ENCODE peak calls at places on chromosome 18, in nine cellular contexts. One of them, this sample, is unnamed. For H3K4me1, the result is how much of the 10 kb centered on the place peaks cover.

GRCh38 chr18:62183578-62184195 is 3.2 kb downstream of the PIGN start:
- DNase-seq in esophagus squamous epithelium: no peak
- DNase-seq in cardiac muscle cell: peak
- DNase-seq in IMR-90: peak
- DNase-seq in prostate gland: peak
- DNase-seq in lower lobe of right lung: no peak
- DNase-seq in A549: peak
- DNase-seq in adipocyte: peak
- DNase-seq in iPS DF 6.9: no peak
- DNase-seq in this sample: no peak

GRCh38 chr18:28760299-28760698 is 583.4 kb upstream of the CDH2 start:
- DNase-seq in esophagus squamous epithelium: no peak
- DNase-seq in cardiac muscle cell: no peak
- DNase-seq in IMR-90: no peak
- DNase-seq in prostate gland: no peak
- DNase-seq in lower lobe of right lung: no peak
- DNase-seq in A549: no peak
- DNase-seq in adipocyte: no peak
- DNase-seq in iPS DF 6.9: no peak
- DNase-seq in this sample: no peak

GRCh38 chr18:48946329-48946835 is 4.4 kb downstream of the SMAD7 start:
- DNase-seq in esophagus squamous epithelium: no peak
- DNase-seq in cardiac muscle cell: no peak
- DNase-seq in IMR-90: peak
- DNase-seq in prostate gland: no peak
- DNase-seq in lower lobe of right lung: no peak
- DNase-seq in A549: no peak
- DNase-seq in adipocyte: peak
- DNase-seq in iPS DF 6.9: no peak
- DNase-seq in this sample: no peak

GRCh38 chr18:45059695-45060094 is 379.0 kb downstream of the SETBP1 start:
- DNase-seq in esophagus squamous epithelium: no peak
- DNase-seq in cardiac muscle cell: no peak
- DNase-seq in IMR-90: peak
- DNase-seq in prostate gland: no peak
- DNase-seq in lower lobe of right lung: no peak
- DNase-seq in A549: peak
- DNase-seq in adipocyte: peak
- DNase-seq in iPS DF 6.9: no peak
- DNase-seq in this sample: no peak

GRCh38 chr18:28201056-28201455 is 24.1 kb upstream of the CDH2 start:
- DNase-seq in esophagus squamous epithelium: no peak
- DNase-seq in cardiac muscle cell: no peak
- DNase-seq in IMR-90: no peak
- DNase-seq in prostate gland: no peak
- DNase-seq in lower lobe of right lung: no peak
- DNase-seq in A549: no peak
- DNase-seq in adipocyte: no peak
- DNase-seq in iPS DF 6.9: no peak
- DNase-seq in this sample: no peak

GRCh38 chr18:12076424-12077140 is 17.1 kb upstream of the ANKRD62 start:
- DNase-seq in esophagus squamous epithelium: no peak
- DNase-seq in cardiac muscle cell: peak
- DNase-seq in IMR-90: peak
- DNase-seq in prostate gland: no peak
- DNase-seq in lower lobe of right lung: no peak
- DNase-seq in A549: peak
- DNase-seq in adipocyte: peak
- DNase-seq in iPS DF 6.9: no peak
- DNase-seq in this sample: no peak

GRCh38 chr18:63869374-63869773 is 18.1 kb upstream of the SERPINB2 start:
- DNase-seq in esophagus squamous epithelium: no peak
- DNase-seq in cardiac muscle cell: no peak
- DNase-seq in IMR-90: peak
- DNase-seq in prostate gland: no peak
- DNase-seq in lower lobe of right lung: peak
- DNase-seq in A549: no peak
- DNase-seq in adipocyte: no peak
- DNase-seq in iPS DF 6.9: no peak
- DNase-seq in this sample: no peak

GRCh38 chr18:59900222-59901128 is 679 bp downstream of the PMAIP1 start:
- DNase-seq in esophagus squamous epithelium: no peak
- DNase-seq in cardiac muscle cell: peak
- DNase-seq in IMR-90: peak
- DNase-seq in prostate gland: peak
- DNase-seq in lower lobe of right lung: peak
- DNase-seq in A549: no peak
- DNase-seq in adipocyte: peak
- DNase-seq in iPS DF 6.9: no peak
- DNase-seq in this sample: no peak

GRCh38 chr18:13257361-13257980 is 38.9 kb downstream of the LDLRAD4 start:
- DNase-seq in esophagus squamous epithelium: no peak
- DNase-seq in cardiac muscle cell: no peak
- DNase-seq in IMR-90: no peak
- DNase-seq in prostate gland: no peak
- DNase-seq in lower lobe of right lung: no peak
- DNase-seq in A549: no peak
- DNase-seq in adipocyte: no peak
- DNase-seq in iPS DF 6.9: no peak
- DNase-seq in this sample: no peak

GRCh38 chr18:79191956-79192355 is 122.8 kb downstream of the ATP9B start:
- DNase-seq in esophagus squamous epithelium: no peak
- DNase-seq in cardiac muscle cell: no peak
- DNase-seq in IMR-90: no peak
- DNase-seq in prostate gland: no peak
- DNase-seq in lower lobe of right lung: no peak
- DNase-seq in A549: no peak
- DNase-seq in adipocyte: no peak
- DNase-seq in iPS DF 6.9: no peak
- DNase-seq in this sample: no peak

GRCh38 chr18:79199691-79200374 is 130.6 kb downstream of the ATP9B start:
- DNase-seq in esophagus squamous epithelium: no peak
- DNase-seq in cardiac muscle cell: no peak
- DNase-seq in IMR-90: peak
- DNase-seq in prostate gland: peak
- DNase-seq in lower lobe of right lung: no peak
- DNase-seq in A549: no peak
- DNase-seq in adipocyte: no peak
- DNase-seq in iPS DF 6.9: no peak
- DNase-seq in this sample: peak

GRCh38 chr18:79197531-79197930 is 128.3 kb downstream of the ATP9B start:
- DNase-seq in esophagus squamous epithelium: no peak
- DNase-seq in cardiac muscle cell: no peak
- DNase-seq in IMR-90: no peak
- DNase-seq in prostate gland: no peak
- DNase-seq in lower lobe of right lung: no peak
- DNase-seq in A549: no peak
- DNase-seq in adipocyte: no peak
- DNase-seq in iPS DF 6.9: no peak
- DNase-seq in this sample: no peak

GRCh38 chr18:79193826-79194225 is 124.6 kb downstream of the ATP9B start:
- DNase-seq in esophagus squamous epithelium: no peak
- DNase-seq in cardiac muscle cell: no peak
- DNase-seq in IMR-90: no peak
- DNase-seq in prostate gland: no peak
- DNase-seq in lower lobe of right lung: no peak
- DNase-seq in A549: no peak
- DNase-seq in adipocyte: no peak
- DNase-seq in iPS DF 6.9: no peak
- DNase-seq in this sample: no peak

DNA sequence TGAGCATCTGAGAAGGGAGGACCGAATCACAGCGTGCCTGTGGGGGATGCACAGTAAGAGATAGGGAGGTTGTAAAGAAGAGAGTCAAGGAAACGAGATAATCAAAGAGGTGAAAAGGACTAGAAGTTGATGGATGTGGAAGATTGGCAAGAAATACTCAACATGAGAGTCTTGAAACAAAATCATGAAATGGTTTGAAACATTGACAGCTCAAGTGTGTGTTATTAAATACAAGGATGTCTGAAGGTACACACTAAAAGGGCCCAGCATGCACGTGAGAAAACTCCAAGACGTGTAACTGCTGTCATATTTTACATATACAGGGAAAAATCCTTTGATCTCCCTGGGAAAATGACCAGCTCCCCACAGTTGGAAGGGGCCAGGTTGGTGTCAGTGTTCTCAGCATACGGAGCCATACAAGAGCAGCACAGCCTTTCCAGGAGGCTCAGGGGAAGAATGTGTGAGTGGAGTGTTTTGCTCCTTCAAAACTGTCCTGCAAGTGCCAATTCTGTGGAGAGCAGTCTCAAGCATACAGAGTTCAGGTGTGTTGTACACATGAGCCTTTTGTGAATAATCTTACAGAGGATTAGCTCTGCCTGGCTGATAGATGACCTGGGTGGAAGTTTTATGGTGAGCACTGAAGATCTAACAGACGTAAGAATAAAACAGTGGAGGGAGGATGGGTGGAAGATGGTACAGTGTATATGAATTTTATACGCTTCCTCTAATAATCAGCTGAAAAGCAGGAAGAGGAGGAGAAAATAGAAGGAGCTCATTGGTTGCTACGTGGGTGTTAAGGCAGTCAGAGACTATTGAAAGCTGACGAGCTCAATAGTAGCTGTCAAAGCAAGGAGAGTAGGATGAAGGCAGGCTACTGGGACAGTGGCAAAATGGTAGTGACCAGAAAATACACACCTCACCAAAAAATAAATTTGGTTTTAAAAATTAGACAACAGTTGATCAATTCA is 126.8 kb downstream of the ATP9B start:
- DNase-seq in esophagus squamous epithelium: no peak
- DNase-seq in cardiac muscle cell: no peak
- DNase-seq in IMR-90: no peak
- DNase-seq in prostate gland: no peak
- DNase-seq in lower lobe of right lung: no peak
- DNase-seq in A549: no peak
- DNase-seq in adipocyte: no peak
- DNase-seq in iPS DF 6.9: no peak
- DNase-seq in this sample: no peak
- H3K4me1 ChIP-seq in esophagus squamous epithelium: under half
- H3K4me1 ChIP-seq in cardiac muscle cell: under half
- H3K4me1 ChIP-seq in IMR-90: under half
- H3K4me1 ChIP-seq in prostate gland: under half
- H3K4me1 ChIP-seq in lower lobe of right lung: under half
- H3K4me1 ChIP-seq in A549: under half
- H3K4me1 ChIP-seq in adipocyte: under half
- H3K4me1 ChIP-seq in iPS DF 6.9: under half
- H3K4me1 ChIP-seq in this sample: under half

GRCh38 chr18:9712130-9712577 is 4.1 kb downstream of the RAB31 start:
- DNase-seq in esophagus squamous epithelium: no peak
- DNase-seq in cardiac muscle cell: no peak
- DNase-seq in IMR-90: no peak
- DNase-seq in prostate gland: no peak
- DNase-seq in lower lobe of right lung: no peak
- DNase-seq in A549: no peak
- DNase-seq in adipocyte: no peak
- DNase-seq in iPS DF 6.9: no peak
- DNase-seq in this sample: no peak
- H3K4me1 ChIP-seq in esophagus squamous epithelium: under half
- H3K4me1 ChIP-seq in cardiac muscle cell: under half
- H3K4me1 ChIP-seq in IMR-90: under half
- H3K4me1 ChIP-seq in prostate gland: under half
- H3K4me1 ChIP-seq in lower lobe of right lung: half or more
- H3K4me1 ChIP-seq in A549: under half
- H3K4me1 ChIP-seq in adipocyte: under half
- H3K4me1 ChIP-seq in iPS DF 6.9: under half
- H3K4me1 ChIP-seq in this sample: under half

GRCh38 chr18:55280515-55280914 is 307.5 kb downstream of the TCF4 start:
- DNase-seq in esophagus squamous epithelium: no peak
- DNase-seq in cardiac muscle cell: no peak
- DNase-seq in IMR-90: peak
- DNase-seq in prostate gland: no peak
- DNase-seq in lower lobe of right lung: no peak
- DNase-seq in A549: no peak
- DNase-seq in adipocyte: no peak
- DNase-seq in iPS DF 6.9: no peak
- DNase-seq in this sample: no peak
- H3K4me1 ChIP-seq in esophagus squamous epithelium: under half
- H3K4me1 ChIP-seq in cardiac muscle cell: under half
- H3K4me1 ChIP-seq in IMR-90: under half
- H3K4me1 ChIP-seq in prostate gland: under half
- H3K4me1 ChIP-seq in lower lobe of right lung: under half
- H3K4me1 ChIP-seq in A549: under half
- H3K4me1 ChIP-seq in adipocyte: under half
- H3K4me1 ChIP-seq in iPS DF 6.9: under half
- H3K4me1 ChIP-seq in this sample: under half

DNA sequence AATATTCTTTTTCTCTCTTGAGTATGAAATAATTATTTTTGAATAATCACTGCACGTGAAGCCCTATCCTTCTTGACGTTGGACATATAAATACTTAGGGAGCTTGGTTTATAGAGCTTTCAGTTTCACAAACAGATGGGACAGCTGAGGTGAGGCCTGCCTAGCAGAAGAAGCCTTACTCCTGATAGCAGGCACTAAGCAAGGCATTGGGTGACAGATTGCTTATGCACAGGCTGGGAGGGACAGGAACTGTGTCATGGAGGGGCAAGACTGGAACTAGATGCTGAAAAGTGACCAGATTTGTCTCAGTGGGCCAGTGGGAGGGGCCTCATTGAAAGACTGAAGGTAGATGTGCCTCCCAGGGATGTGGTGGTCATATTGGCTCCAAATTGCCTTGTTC is 220.8 kb downstream of the NEDD4L start:
- DNase-seq in esophagus squamous epithelium: no peak
- DNase-seq in cardiac muscle cell: no peak
- DNase-seq in IMR-90: no peak
- DNase-seq in prostate gland: no peak
- DNase-seq in lower lobe of right lung: no peak
- DNase-seq in A549: no peak
- DNase-seq in adipocyte: no peak
- DNase-seq in iPS DF 6.9: no peak
- DNase-seq in this sample: no peak
- H3K4me1 ChIP-seq in esophagus squamous epithelium: half or more
- H3K4me1 ChIP-seq in cardiac muscle cell: under half
- H3K4me1 ChIP-seq in IMR-90: under half
- H3K4me1 ChIP-seq in prostate gland: under half
- H3K4me1 ChIP-seq in lower lobe of right lung: under half
- H3K4me1 ChIP-seq in A549: under half
- H3K4me1 ChIP-seq in adipocyte: under half
- H3K4me1 ChIP-seq in iPS DF 6.9: under half
- H3K4me1 ChIP-seq in this sample: under half

GRCh38 chr18:7955175-7955574 is 388.1 kb downstream of the PTPRM start:
- DNase-seq in esophagus squamous epithelium: no peak
- DNase-seq in cardiac muscle cell: no peak
- DNase-seq in IMR-90: no peak
- DNase-seq in prostate gland: no peak
- DNase-seq in lower lobe of right lung: no peak
- DNase-seq in A549: no peak
- DNase-seq in adipocyte: no peak
- DNase-seq in iPS DF 6.9: no peak
- DNase-seq in this sample: no peak
- H3K4me1 ChIP-seq in esophagus squamous epithelium: under half
- H3K4me1 ChIP-seq in cardiac muscle cell: under half
- H3K4me1 ChIP-seq in IMR-90: under half
- H3K4me1 ChIP-seq in prostate gland: under half
- H3K4me1 ChIP-seq in lower lobe of right lung: under half
- H3K4me1 ChIP-seq in A549: half or more
- H3K4me1 ChIP-seq in adipocyte: under half
- H3K4me1 ChIP-seq in iPS DF 6.9: under half
- H3K4me1 ChIP-seq in this sample: under half

DNA sequence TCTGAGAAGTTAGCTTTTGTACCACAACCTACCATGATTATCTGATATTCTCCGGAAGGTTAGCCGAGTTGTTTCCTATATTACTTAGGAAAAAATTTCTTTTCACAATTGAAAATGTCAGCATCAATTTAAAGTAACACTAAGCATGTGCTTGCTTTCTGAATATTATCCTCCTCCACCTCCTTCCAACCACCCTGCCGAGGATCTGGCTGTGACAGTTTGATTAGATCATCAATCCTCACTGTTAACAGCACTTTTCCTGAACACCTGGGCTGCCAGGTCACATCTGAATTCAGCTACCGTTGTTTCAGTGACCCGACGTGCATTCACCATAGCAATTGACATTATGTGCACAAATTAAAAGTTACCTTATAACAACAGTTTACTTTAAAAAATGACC is 207.0 kb downstream of the ZNF407 start:
- DNase-seq in esophagus squamous epithelium: no peak
- DNase-seq in cardiac muscle cell: peak
- DNase-seq in IMR-90: no peak
- DNase-seq in prostate gland: no peak
- DNase-seq in lower lobe of right lung: no peak
- DNase-seq in A549: no peak
- DNase-seq in adipocyte: peak
- DNase-seq in iPS DF 6.9: no peak
- DNase-seq in this sample: no peak
- H3K4me1 ChIP-seq in esophagus squamous epithelium: under half
- H3K4me1 ChIP-seq in cardiac muscle cell: under half
- H3K4me1 ChIP-seq in IMR-90: under half
- H3K4me1 ChIP-seq in prostate gland: under half
- H3K4me1 ChIP-seq in lower lobe of right lung: under half
- H3K4me1 ChIP-seq in A549: under half
- H3K4me1 ChIP-seq in adipocyte: under half
- H3K4me1 ChIP-seq in iPS DF 6.9: under half
- H3K4me1 ChIP-seq in this sample: under half

This sample was measured in breast epithelium.